ENCODE peak calls at places on chromosome 10, in four cellular contexts. One of them, this sample, is unnamed.

GRCh38 chr10:96288151-96288621 is 16.0 kb upstream of the DNTT start:
- DNase-seq in heart right ventricle: no peak
- DNase-seq in PC-3: no peak
- DNase-seq in GM12878: peak
- DNase-seq in this sample: no peak

GRCh38 chr10:31749293-31749692 is 179.3 kb downstream of the ARHGAP12 start:
- DNase-seq in heart right ventricle: no peak
- DNase-seq in PC-3: no peak
- DNase-seq in GM12878: no peak
- DNase-seq in this sample: no peak

GRCh38 chr10:95217476-95217875 is 23.4 kb downstream of the ACSM6 start:
- DNase-seq in heart right ventricle: no peak
- DNase-seq in PC-3: peak
- DNase-seq in GM12878: no peak
- DNase-seq in this sample: no peak

GRCh38 chr10:29834990-29835569 is 200.3 kb upstream of the SVIL start:
- DNase-seq in heart right ventricle: no peak
- DNase-seq in PC-3: no peak
- DNase-seq in GM12878: no peak
- DNase-seq in this sample: no peak

GRCh38 chr10:95408148-95408930 is 117.5 kb upstream of the PDLIM1 start:
- DNase-seq in heart right ventricle: no peak
- DNase-seq in PC-3: peak
- DNase-seq in GM12878: no peak
- DNase-seq in this sample: no peak

GRCh38 chr10:101558206-101558605 is 29.9 kb downstream of the POLL start:
- DNase-seq in heart right ventricle: no peak
- DNase-seq in PC-3: no peak
- DNase-seq in GM12878: no peak
- DNase-seq in this sample: no peak

GRCh38 chr10:70575486-70575873 is 27.1 kb downstream of the PRF1 start:
- DNase-seq in heart right ventricle: no peak
- DNase-seq in PC-3: no peak
- DNase-seq in GM12878: no peak
- DNase-seq in this sample: no peak

GRCh38 chr10:49189422-49189821 is 1.2 kb upstream of the TMEM273 start:
- DNase-seq in heart right ventricle: no peak
- DNase-seq in PC-3: no peak
- DNase-seq in GM12878: no peak
- DNase-seq in this sample: no peak

GRCh38 chr10:123570898-123571515 is 95.1 kb upstream of the GPR26 start:
- DNase-seq in heart right ventricle: no peak
- DNase-seq in PC-3: no peak
- DNase-seq in GM12878: no peak
- DNase-seq in this sample: no peak

GRCh38 chr10:6607778-6608177 is 27.7 kb upstream of the PRKCQ start:
- DNase-seq in heart right ventricle: no peak
- DNase-seq in PC-3: no peak
- DNase-seq in GM12878: no peak
- DNase-seq in this sample: no peak

GRCh38 chr10:101495324-101495925 is 92.6 kb downstream of the POLL start:
- DNase-seq in heart right ventricle: no peak
- DNase-seq in PC-3: peak
- DNase-seq in GM12878: no peak
- DNase-seq in this sample: no peak

GRCh38 chr10:62079885-62080559 is 178.5 kb downstream of the ARID5B start:
- DNase-seq in heart right ventricle: no peak
- DNase-seq in PC-3: no peak
- DNase-seq in GM12878: peak
- DNase-seq in this sample: no peak

GRCh38 chr10:13536674-13537366 is 8.0 kb upstream of the BEND7 start:
- DNase-seq in heart right ventricle: peak
- DNase-seq in PC-3: peak
- DNase-seq in GM12878: peak
- DNase-seq in this sample: no peak

GRCh38 chr10:49649294-49649693 is 30.2 kb upstream of the C10orf53 start:
- DNase-seq in heart right ventricle: no peak
- DNase-seq in PC-3: no peak
- DNase-seq in GM12878: no peak
- DNase-seq in this sample: no peak

GRCh38 chr10:82162549-82163210 is 287.7 kb downstream of the NRG3 start:
- DNase-seq in heart right ventricle: no peak
- DNase-seq in PC-3: no peak
- DNase-seq in GM12878: no peak
- DNase-seq in this sample: peak

GRCh38 chr10:104452977-104453376 is 99.3 kb downstream of the CFAP58 start:
- DNase-seq in heart right ventricle: no peak
- DNase-seq in PC-3: no peak
- DNase-seq in GM12878: no peak
- DNase-seq in this sample: no peak

GRCh38 chr10:69835233-69835632 is 33.5 kb downstream of the COL13A1 start:
- DNase-seq in heart right ventricle: no peak
- DNase-seq in PC-3: no peak
- DNase-seq in GM12878: no peak
- DNase-seq in this sample: no peak

GRCh38 chr10:35420044-35420443 is 83.7 kb downstream of the CCNY start:
- DNase-seq in heart right ventricle: no peak
- DNase-seq in PC-3: peak
- DNase-seq in GM12878: no peak
- DNase-seq in this sample: no peak

GRCh38 chr10:5396545-5396944 is 8.1 kb downstream of the TUBAL3 start:
- DNase-seq in heart right ventricle: no peak
- DNase-seq in PC-3: no peak
- DNase-seq in GM12878: no peak
- DNase-seq in this sample: no peak

GRCh38 chr10:75294518-75294865 is 58.7 kb upstream of the COMTD1 start:
- DNase-seq in heart right ventricle: peak
- DNase-seq in PC-3: no peak
- DNase-seq in GM12878: no peak
- DNase-seq in this sample: no peak
- H3K4me3 ChIP-seq in heart right ventricle: peak
- H3K4me3 ChIP-seq in PC-3: peak
- H3K4me3 ChIP-seq in GM12878: no peak
- H3K4me3 ChIP-seq in this sample: peak

GRCh38 chr10:42754155-42755027 is 28.2 kb upstream of the BMS1 start:
- DNase-seq in heart right ventricle: peak
- DNase-seq in PC-3: no peak
- DNase-seq in GM12878: no peak
- DNase-seq in this sample: no peak
- TF ChIP-seq CTCF in heart right ventricle: no peak
- TF ChIP-seq CTCF in PC-3: no peak
- TF ChIP-seq CTCF in GM12878: no peak
- TF ChIP-seq CTCF in this sample: peak

DNA sequence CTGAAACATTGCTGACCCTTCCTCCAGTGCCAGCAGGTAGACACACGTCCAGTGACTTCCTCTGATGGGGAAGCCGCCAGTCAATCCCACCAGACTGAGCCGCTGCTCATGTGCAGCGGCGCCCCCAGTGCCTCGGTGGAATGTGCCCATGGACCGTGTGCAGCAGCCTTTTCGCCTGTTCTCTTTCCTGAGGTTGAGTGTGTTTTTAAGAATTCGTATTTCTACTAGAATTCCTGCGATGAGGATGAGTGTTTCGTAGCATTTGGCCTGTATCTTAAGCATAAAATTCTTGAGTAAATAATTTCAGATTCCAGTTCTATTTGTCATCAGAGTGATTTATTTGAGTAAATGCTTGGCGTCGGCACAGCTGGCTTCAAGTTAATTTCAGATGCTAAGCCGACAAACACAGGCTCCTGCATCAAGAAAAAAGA is 35.4 kb downstream of the BNIP3 start:
- DNase-seq in heart right ventricle: no peak
- DNase-seq in PC-3: peak
- DNase-seq in GM12878: no peak
- DNase-seq in this sample: no peak
- H3K4me3 ChIP-seq in heart right ventricle: no peak
- H3K4me3 ChIP-seq in PC-3: peak
- H3K4me3 ChIP-seq in GM12878: no peak
- H3K4me3 ChIP-seq in this sample: no peak

GRCh38 chr10:102628451-102628911 is 15.8 kb upstream of the TRIM8 start:
- DNase-seq in heart right ventricle: peak
- DNase-seq in PC-3: peak
- DNase-seq in GM12878: no peak
- DNase-seq in this sample: no peak
- TF ChIP-seq CTCF in heart right ventricle: no peak
- TF ChIP-seq CTCF in PC-3: no peak
- TF ChIP-seq CTCF in GM12878: no peak
- TF ChIP-seq CTCF in this sample: no peak

GRCh38 chr10:75121322-75121721 is 9.9 kb downstream of the SAMD8 start:
- DNase-seq in heart right ventricle: no peak
- DNase-seq in PC-3: no peak
- DNase-seq in GM12878: no peak
- DNase-seq in this sample: no peak

GRCh38 chr10:75115137-75115536 is 3.7 kb downstream of the SAMD8 start:
- DNase-seq in heart right ventricle: no peak
- DNase-seq in PC-3: no peak
- DNase-seq in GM12878: no peak
- DNase-seq in this sample: no peak

GRCh38 chr10:75122505-75122904 is 11.0 kb downstream of the SAMD8 start:
- DNase-seq in heart right ventricle: no peak
- DNase-seq in PC-3: no peak
- DNase-seq in GM12878: no peak
- DNase-seq in this sample: no peak

GRCh38 chr10:75123088-75123682 is 11.7 kb downstream of the SAMD8 start:
- DNase-seq in heart right ventricle: no peak
- DNase-seq in PC-3: no peak
- DNase-seq in GM12878: no peak
- DNase-seq in this sample: no peak

DNA sequence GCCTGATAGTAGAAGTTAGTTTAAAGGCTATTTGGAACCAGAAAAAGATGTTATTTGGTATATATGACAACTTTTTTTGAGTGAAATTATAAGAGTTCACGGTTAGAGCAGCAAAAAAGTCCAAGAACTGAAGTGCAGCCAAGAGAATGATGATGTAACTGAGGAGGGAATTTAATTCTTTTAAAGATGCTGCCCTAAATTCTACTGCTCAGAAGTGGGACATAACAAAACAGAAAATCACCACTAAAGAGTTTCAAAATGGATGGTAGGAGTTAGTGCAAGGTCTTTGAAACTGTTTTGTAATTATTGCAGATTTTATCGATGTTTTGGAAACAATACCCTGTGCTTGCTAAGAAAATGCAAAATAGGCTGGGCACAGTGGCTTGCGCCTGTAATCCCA is 6.5 kb downstream of the SAMD8 start:
- DNase-seq in heart right ventricle: no peak
- DNase-seq in PC-3: no peak
- DNase-seq in GM12878: no peak
- DNase-seq in this sample: no peak
- H3K4me3 ChIP-seq in heart right ventricle: no peak
- H3K4me3 ChIP-seq in PC-3: no peak
- H3K4me3 ChIP-seq in GM12878: no peak
- H3K4me3 ChIP-seq in this sample: no peak

DNA sequence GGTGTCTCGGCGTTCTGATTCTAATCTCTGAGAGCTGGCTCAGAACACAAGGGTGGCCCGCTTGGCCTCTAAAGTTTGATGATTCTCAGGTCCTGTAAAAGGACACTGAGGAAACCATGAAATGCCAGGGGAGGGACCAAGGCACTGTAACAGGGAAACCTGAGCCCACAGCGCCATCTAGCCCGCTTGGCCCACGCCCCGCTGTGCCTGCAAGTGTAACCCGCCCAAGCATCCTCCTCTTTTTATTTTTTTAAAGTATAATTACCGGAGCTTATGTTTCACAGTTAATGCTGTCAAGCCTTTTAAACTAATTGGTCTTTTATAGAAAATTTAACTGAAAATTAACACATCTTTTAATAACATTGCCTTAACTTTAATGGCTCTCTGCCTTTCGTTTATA is 734.7 kb downstream of the KCNMA1 start:
- DNase-seq in heart right ventricle: peak
- DNase-seq in PC-3: peak
- DNase-seq in GM12878: no peak
- DNase-seq in this sample: no peak
- TF ChIP-seq CTCF in heart right ventricle: peak
- TF ChIP-seq CTCF in PC-3: peak
- TF ChIP-seq CTCF in GM12878: peak
- TF ChIP-seq CTCF in this sample: peak

This sample was measured in epithelial cell of proximal tubule.